ENCODE peak calls at places on chromosomes 6 and 20, in seven cellular contexts. One of them, this sample, is unnamed.

GRCh38 chr20:45892049-45892816 is 1.1 kb downstream of the CTSA start:
- DNase-seq in fibroblast of villous mesenchyme: peak; percentile 27
- DNase-seq in left ventricle myocardium inferior: no peak
- DNase-seq in astrocyte of the hippocampus: peak; percentile 41
- DNase-seq in GM06990: no peak
- DNase-seq in progenitor cell of endocrine pancreas: no peak
- DNase-seq in cardiac muscle cell: peak; percentile 48
- DNase-seq in this sample: peak; percentile 69

GRCh38 chr6:158703121-158703839 is 53.4 kb downstream of the SYTL3 start:
- DNase-seq in fibroblast of villous mesenchyme: no peak
- DNase-seq in left ventricle myocardium inferior: peak; percentile 67
- DNase-seq in astrocyte of the hippocampus: no peak
- DNase-seq in GM06990: no peak
- DNase-seq in progenitor cell of endocrine pancreas: no peak
- DNase-seq in cardiac muscle cell: no peak
- DNase-seq in this sample: no peak

GRCh38 chr20:35739294-35740163 is 2.5 kb downstream of the RBM39 start:
- DNase-seq in fibroblast of villous mesenchyme: peak; percentile 35
- DNase-seq in left ventricle myocardium inferior: no peak
- DNase-seq in astrocyte of the hippocampus: peak; percentile 32
- DNase-seq in GM06990: no peak
- DNase-seq in progenitor cell of endocrine pancreas: no peak
- DNase-seq in cardiac muscle cell: peak; percentile 64
- DNase-seq in this sample: peak; percentile 39

GRCh38 chr6:26550250-26550993 is 12.3 kb downstream of the HMGN4 start:
- DNase-seq in fibroblast of villous mesenchyme: peak; percentile 38
- DNase-seq in left ventricle myocardium inferior: peak; percentile 56
- DNase-seq in astrocyte of the hippocampus: peak; percentile 73
- DNase-seq in GM06990: peak; percentile 87
- DNase-seq in progenitor cell of endocrine pancreas: peak; percentile 62
- DNase-seq in cardiac muscle cell: peak; percentile 74
- DNase-seq in this sample: no peak

GRCh38 chr6:38021029-38021428 is 201.5 kb downstream of the ZFAND3 start:
- DNase-seq in fibroblast of villous mesenchyme: no peak
- DNase-seq in left ventricle myocardium inferior: no peak
- DNase-seq in astrocyte of the hippocampus: no peak
- DNase-seq in GM06990: no peak
- DNase-seq in progenitor cell of endocrine pancreas: no peak
- DNase-seq in cardiac muscle cell: no peak
- DNase-seq in this sample: no peak

GRCh38 chr6:119735500-119735899 is 385.9 kb upstream of the MAN1A1 start:
- DNase-seq in fibroblast of villous mesenchyme: no peak
- DNase-seq in left ventricle myocardium inferior: no peak
- DNase-seq in astrocyte of the hippocampus: no peak
- DNase-seq in GM06990: no peak
- DNase-seq in progenitor cell of endocrine pancreas: no peak
- DNase-seq in cardiac muscle cell: no peak
- DNase-seq in this sample: no peak

GRCh38 chr6:34573567-34574183 is 17.5 kb upstream of the SPDEF start:
- DNase-seq in fibroblast of villous mesenchyme: no peak
- DNase-seq in left ventricle myocardium inferior: no peak
- DNase-seq in astrocyte of the hippocampus: no peak
- DNase-seq in GM06990: no peak
- DNase-seq in progenitor cell of endocrine pancreas: no peak
- DNase-seq in cardiac muscle cell: no peak
- DNase-seq in this sample: no peak

GRCh38 chr6:155583997-155584396 is 128.4 kb upstream of the NOX3 start:
- DNase-seq in fibroblast of villous mesenchyme: peak; percentile 19
- DNase-seq in left ventricle myocardium inferior: no peak
- DNase-seq in astrocyte of the hippocampus: no peak
- DNase-seq in GM06990: no peak
- DNase-seq in progenitor cell of endocrine pancreas: no peak
- DNase-seq in cardiac muscle cell: no peak
- DNase-seq in this sample: no peak

GRCh38 chr6:16839780-16840179 is 78.5 kb upstream of the ATXN1 start:
- DNase-seq in fibroblast of villous mesenchyme: no peak
- DNase-seq in left ventricle myocardium inferior: no peak
- DNase-seq in astrocyte of the hippocampus: no peak
- DNase-seq in GM06990: no peak
- DNase-seq in progenitor cell of endocrine pancreas: no peak
- DNase-seq in cardiac muscle cell: no peak
- DNase-seq in this sample: no peak

GRCh38 chr20:14622796-14623195 is 285.4 kb upstream of the FLRT3 start:
- DNase-seq in fibroblast of villous mesenchyme: peak; percentile 46
- DNase-seq in left ventricle myocardium inferior: no peak
- DNase-seq in astrocyte of the hippocampus: peak; percentile 36
- DNase-seq in GM06990: no peak
- DNase-seq in progenitor cell of endocrine pancreas: no peak
- DNase-seq in cardiac muscle cell: peak; percentile 60
- DNase-seq in this sample: peak; percentile 73